ENCODE peak calls at places on chromosomes 13 and 19, in five cellular contexts. V is H1, R is IMR-90, I is K562, B is HepG2. X is an unnamed sample.

GRCh38 chr19:10724573-10725071 is 6.7 kb downstream of the DNM2 start:
- DNase-seq in I (no peak), V (no peak), B (no peak), R (no peak), X (no peak)

GRCh38 chr13:61765181-61765742 is 349.6 kb upstream of the PCDH20 start:
- DNase-seq in B (no peak), V (no peak), I (no peak), R (no peak), X (no peak)

GRCh38 chr13:73984949-73985691 is 149.1 kb downstream of the KLF12 start:
- DNase-seq in B (no peak), V (no peak), I (no peak), R (no peak), X (no peak)

GRCh38 chr19:29170554-29170953 is 42.4 kb downstream of the UQCRFS1 start:
- DNase-seq in I (no peak), R (no peak), B (no peak), V (no peak), X (no peak)

GRCh38 chr13:48275507-48275906 is 28.0 kb upstream of the RB1 start:
- DNase-seq in I (no peak), B (no peak), R (no peak), V (no peak), X (no peak)

GRCh38 chr13:66805657-66806056 is 424.5 kb downstream of the PCDH9 start:
- DNase-seq in R (peak; percentile 54), I (no peak), V (no peak), B (no peak), X (peak; percentile 21)

GRCh38 chr13:110953833-110954532 is 39.1 kb upstream of the ANKRD10 start:
- DNase-seq in V (peak; percentile 41), R (no peak), B (no peak), I (no peak), X (no peak)

GRCh38 chr13:59689057-59689456 is 474.7 kb downstream of the DIAPH3 start:
- DNase-seq in I (no peak), R (no peak), B (no peak), V (no peak), X (no peak)

GRCh38 chr19:13102666-13103584 is at the start of gene LYL1:
- DNase-seq in V (peak; percentile 77), B (peak; percentile 45), I (peak; percentile 94), R (no peak), X (no peak)

GRCh38 chr13:20669162-20669561 is 34.3 kb upstream of the IL17D start:
- DNase-seq in R (no peak), V (no peak), B (no peak), I (no peak), X (no peak)

GRCh38 chr13:109162248-109163051 is 533.0 kb downstream of the MYO16 start:
- DNase-seq in R (no peak), I (no peak), B (no peak), V (no peak), X (no peak)

GRCh38 chr13:109166807-109167206 is 537.4 kb downstream of the MYO16 start:
- DNase-seq in I (no peak), R (no peak), V (no peak), B (no peak), X (no peak)

GRCh38 chr13:109160887-109161669 is 531.7 kb downstream of the MYO16 start:
- DNase-seq in B (no peak), R (no peak), V (no peak), I (no peak), X (no peak)

GRCh38 chr13:109163052-109163413 is 533.6 kb downstream of the MYO16 start:
- DNase-seq in V (no peak), B (no peak), I (no peak), R (no peak), X (no peak)

GRCh38 chr13:109165417-109165904 is 536.0 kb downstream of the MYO16 start:
- DNase-seq in I (no peak), B (no peak), R (no peak), V (no peak), X (no peak)
- TF ChIP-seq MAFK in I (no peak), B (no peak), R (no peak), V (no peak), X (no peak)

GRCh38 chr13:30410705-30411125 is 11.6 kb upstream of the UBE2L5 start:
- DNase-seq in R (peak; percentile 17), I (no peak), V (no peak), B (no peak), X (no peak)
- TF ChIP-seq MAFK in R (no peak), I (no peak), V (no peak), B (no peak), X (no peak)

DNA sequence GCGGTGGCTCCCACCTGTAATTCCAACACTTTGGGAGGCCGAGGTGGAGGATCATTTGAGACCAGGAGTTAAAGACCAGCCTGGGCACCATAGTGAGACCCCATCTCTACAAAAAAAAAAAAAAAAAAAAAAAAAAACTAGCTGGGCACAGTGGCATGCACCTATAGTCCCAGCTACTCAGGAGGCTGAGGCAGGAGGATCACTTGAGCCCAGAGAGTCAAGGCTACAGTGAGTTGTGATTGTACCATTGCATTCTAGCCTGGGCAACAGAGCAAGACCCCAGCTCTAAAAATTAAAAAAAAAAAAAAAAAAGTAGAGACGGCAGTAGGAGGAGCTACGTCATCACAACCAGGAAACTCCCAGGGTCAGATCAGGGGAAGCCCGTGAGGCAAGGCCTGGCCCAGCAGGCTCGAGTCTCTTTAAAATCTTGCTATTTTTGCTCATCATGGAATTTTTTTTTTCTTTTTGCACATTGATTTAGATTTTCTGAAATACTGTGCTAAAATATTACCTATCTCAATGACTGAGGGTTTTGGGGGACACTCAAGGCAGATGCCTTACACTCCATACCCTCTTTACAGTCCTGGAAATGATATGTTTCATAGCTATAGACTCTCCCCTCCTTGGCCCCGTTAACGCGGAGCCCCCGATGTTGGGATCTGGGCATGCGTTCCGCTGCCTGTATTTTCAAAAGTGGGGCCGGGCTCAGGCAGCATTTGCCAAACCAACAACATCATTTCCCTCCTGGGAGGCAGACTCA is 44.4 kb upstream of the USE1 start:
- DNase-seq in B (no peak), V (no peak), I (no peak), R (no peak), X (no peak)
- TF ChIP-seq MAFK in B (no peak), V (no peak), I (no peak), R (no peak), X (no peak)

GRCh38 chr19:45423033-45423588 is 606 bp downstream of the ERCC1 start:
- DNase-seq in B (no peak), R (no peak), V (no peak), I (no peak), X (no peak)
- TF ChIP-seq MAFK in B (no peak), R (no peak), V (no peak), I (no peak), X (no peak)

X was measured in A549.